ENCODE peak calls at places on chromosome 21, in six cellular contexts. E is lower leg skin, X is left lung, S is GM06990, M is suprapubic skin, K is mammary epithelial cell. J is an unnamed sample.

GRCh38 chr21:36783612-36784383 is 84.9 kb downstream of the SIM2 start:
- DNase-seq in S (no peak), E (no peak), K (peak; percentile 77), X (no peak), M (no peak), J (peak; percentile 71)

GRCh38 chr21:42088148-42088547 is 17.0 kb downstream of the UMODL1 start:
- DNase-seq in X (no peak), M (no peak), K (no peak), S (no peak), E (no peak), J (no peak)

GRCh38 chr21:34351786-34352241 is 12.0 kb upstream of the KCNE2 start:
- DNase-seq in M (peak; percentile 74), K (no peak), S (peak; percentile 19), E (no peak), X (no peak), J (peak; percentile 17)

GRCh38 chr21:35048183-35048601 is 910 bp downstream of the RUNX1 start:
- DNase-seq in X (peak; percentile 84), S (peak; percentile 48), M (no peak), K (peak; percentile 35), E (no peak), J (no peak)

GRCh38 chr21:31559368-31560119 is 99.9 kb upstream of the SOD1 start:
- DNase-seq in K (peak; percentile 94), E (peak; percentile 79), M (peak; percentile 84), X (peak; percentile 87), S (peak; percentile 83), J (peak; percentile 91)

GRCh38 chr21:32492376-32492775 is 79.9 kb downstream of the EVA1C start:
- DNase-seq in X (no peak), E (no peak), M (no peak), S (no peak), K (no peak), J (no peak)

GRCh38 chr21:31098576-31099005 is 60.3 kb upstream of the KRTAP19-8 start:
- DNase-seq in X (peak; percentile 80), K (peak; percentile 24), M (peak; percentile 83), S (peak; percentile 35), E (peak; percentile 51), J (peak; percentile 56)

GRCh38 chr21:25313891-25314646 is 293.2 kb downstream of the MRPL39 start:
- DNase-seq in X (no peak), S (no peak), E (no peak), K (no peak), M (no peak), J (peak; percentile 66)

GRCh38 chr21:42040411-42041180 is 30.4 kb upstream of the ZBTB21 start:
- DNase-seq in M (no peak), X (peak; percentile 30), S (no peak), K (peak; percentile 99), E (no peak), J (peak; percentile 100)

GRCh38 chr21:35559128-35559831 is 501.0 kb downstream of the SETD4 start:
- DNase-seq in E (no peak), X (no peak), S (no peak), K (peak; percentile 33), M (no peak), J (peak; percentile 99)

GRCh38 chr21:41768371-41769042 is 1.7 kb upstream of the RIPK4 start:
- DNase-seq in E (no peak), S (no peak), M (no peak), K (peak; percentile 87), X (no peak), J (peak; percentile 79)

GRCh38 chr21:41664881-41665765 is 101.7 kb downstream of the RIPK4 start:
- DNase-seq in E (peak; percentile 57), S (no peak), X (no peak), K (no peak), M (no peak), J (peak; percentile 64)

GRCh38 chr21:28207776-28208175 is 784.9 kb downstream of the LTN1 start:
- DNase-seq in K (no peak), S (no peak), X (no peak), M (no peak), E (no peak), J (peak; percentile 85)

GRCh38 chr21:42570362-42570761 is 56.7 kb downstream of the SLC37A1 start:
- DNase-seq in M (peak; percentile 44), E (no peak), X (no peak), K (no peak), S (no peak), J (no peak)

GRCh38 chr21:43352568-43353281 is 74.2 kb downstream of the SIK1 start:
- DNase-seq in S (peak; percentile 82), E (no peak), X (no peak), M (no peak), K (no peak), J (peak; percentile 65)

GRCh38 chr21:14010729-14011128 is 200.0 kb downstream of the LIPI start:
- DNase-seq in S (no peak), M (no peak), E (no peak), X (no peak), K (no peak), J (no peak)

GRCh38 chr21:41611966-41612606 is 104.1 kb upstream of the TMPRSS2 start:
- DNase-seq in M (no peak), K (peak; percentile 69), S (no peak), X (no peak), E (no peak), J (peak; percentile 47)

GRCh38 chr21:41511858-41512257 is 3.9 kb upstream of the TMPRSS2 start:
- DNase-seq in K (no peak), E (no peak), X (no peak), M (no peak), S (no peak), J (no peak)

GRCh38 chr21:42013338-42013737 is 3.2 kb upstream of the ZBTB21 start:
- DNase-seq in K (no peak), X (no peak), S (no peak), M (no peak), E (no peak), J (no peak)

GRCh38 chr21:34923626-34924025 is 125.5 kb downstream of the RUNX1 start:
- DNase-seq in E (no peak), M (no peak), S (no peak), X (no peak), K (no peak), J (no peak)

GRCh38 chr21:34808569-34809204 is 139.9 kb downstream of the CLIC6 start:
- DNase-seq in M (no peak), X (no peak), E (no peak), S (no peak), K (peak; percentile 77), J (peak; percentile 98)

GRCh38 chr21:35614412-35614901 is 445.9 kb downstream of the SETD4 start:
- DNase-seq in S (no peak), K (peak; percentile 94), E (no peak), X (no peak), M (no peak), J (peak; percentile 70)

GRCh38 chr21:43325968-43326367 is 101.0 kb downstream of the SIK1 start:
- DNase-seq in X (no peak), S (no peak), M (no peak), E (no peak), K (no peak), J (no peak)

GRCh38 chr21:16460936-16461335 is 731.2 kb downstream of the USP25 start:
- DNase-seq in K (no peak), E (no peak), S (no peak), M (no peak), X (no peak), J (no peak)
- TF ChIP-seq CTCF in K (no peak), E (no peak), S (no peak), M (no peak), X (no peak), J (no peak)

DNA sequence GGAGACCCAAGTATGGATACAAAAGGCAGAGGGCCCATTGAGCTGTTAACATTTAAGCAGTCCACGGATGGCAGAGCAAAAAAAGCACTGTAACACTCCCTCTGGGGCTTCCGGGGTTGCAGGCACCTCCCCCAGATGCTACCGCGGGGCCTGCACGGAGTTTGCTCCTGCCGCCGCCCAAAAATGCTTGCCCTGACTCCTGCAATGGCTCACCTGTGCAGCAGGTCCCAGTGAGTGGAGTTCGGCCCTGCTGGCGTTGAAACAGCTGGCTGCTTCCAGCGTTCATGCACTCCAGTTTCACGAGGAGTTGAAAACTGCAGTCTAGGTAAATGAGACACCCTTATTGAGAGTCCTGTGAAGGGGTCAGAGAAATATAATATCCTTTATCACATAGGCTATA is 832.8 kb downstream of the NCAM2 start:
- DNase-seq in M (no peak), E (no peak), X (peak; percentile 53), K (no peak), S (no peak), J (no peak)
- H3K4me3 ChIP-seq in M (no peak overlapping the region), E (no peak overlapping the region), X (no peak overlapping the region), K (no peak overlapping the region), S (no peak overlapping the region), J (no peak overlapping the region)

DNA sequence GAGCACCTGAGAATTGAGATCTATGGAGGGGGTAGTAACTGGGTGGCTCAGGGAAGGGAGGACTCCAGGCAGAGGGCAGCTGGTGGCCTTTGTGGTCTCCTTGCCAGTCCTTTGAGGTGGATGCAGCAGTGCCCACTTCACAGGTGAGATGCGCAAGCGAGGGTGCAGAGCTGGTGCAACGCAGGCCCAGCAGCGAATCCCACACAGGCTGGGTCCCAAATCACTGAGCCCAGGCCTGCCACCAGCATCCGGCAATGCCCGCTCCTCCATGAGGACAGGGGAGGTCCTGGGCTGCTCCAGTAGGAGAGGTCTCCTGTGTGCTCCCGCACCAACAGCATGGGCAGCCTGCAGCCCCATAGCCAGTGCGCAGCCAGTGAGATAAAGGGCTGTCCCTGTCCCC is 318.0 kb downstream of the PCP4 start:
- DNase-seq in S (no peak), E (no peak), X (no peak), M (peak; percentile 53), K (no peak), J (no peak)
- TF ChIP-seq CTCF in S (no peak), E (no peak), X (no peak), M (no peak), K (no peak), J (no peak)

DNA sequence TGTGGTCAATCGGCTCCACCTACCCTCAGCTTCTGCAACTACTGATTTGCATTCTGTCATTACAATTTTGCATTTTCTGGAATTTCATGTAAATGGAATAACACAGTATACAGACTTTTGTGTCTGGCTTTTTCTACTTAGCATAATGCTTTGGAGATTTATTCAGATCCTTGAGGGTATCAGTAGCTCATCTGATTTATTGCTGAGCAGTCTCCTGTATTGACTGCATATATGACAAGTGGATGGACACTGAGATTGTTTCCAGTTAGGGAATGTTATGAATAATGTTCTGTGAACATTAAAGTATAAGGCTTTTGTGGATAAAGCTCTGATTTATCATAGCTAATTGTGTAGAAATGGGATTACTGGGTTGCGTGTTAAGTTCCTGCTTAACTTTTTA is 358.3 kb downstream of the USP25 start:
- DNase-seq in M (no peak), K (no peak), E (no peak), S (no peak), X (no peak), J (no peak)
- H3K4me3 ChIP-seq in M (no peak overlapping the region), K (no peak overlapping the region), E (no peak overlapping the region), S (no peak overlapping the region), X (no peak overlapping the region), J (no peak overlapping the region)

DNA sequence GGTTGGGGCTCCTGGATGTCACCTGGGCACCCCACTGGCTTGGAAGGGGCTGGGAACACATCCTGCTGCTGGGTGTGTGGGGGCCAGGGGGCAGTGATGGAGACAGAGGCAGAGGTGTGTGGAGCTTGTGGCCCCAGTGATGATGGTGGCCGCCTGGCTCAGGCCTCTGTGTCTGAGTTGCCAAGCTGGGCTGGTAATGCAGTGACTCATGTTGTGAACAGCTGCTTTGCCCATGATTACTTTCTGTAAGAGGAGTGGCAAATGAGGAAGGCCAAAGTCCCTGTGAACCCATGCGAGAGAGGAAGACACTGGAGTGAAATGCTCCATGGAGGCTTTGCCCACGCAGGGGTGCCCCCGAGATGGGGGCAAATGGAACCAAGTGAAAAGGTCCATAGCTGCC is 86.8 kb downstream of the KCNJ6 start:
- DNase-seq in K (peak; percentile 55), X (peak; percentile 82), E (no peak), S (no peak), M (no peak), J (peak; percentile 21)
- TF ChIP-seq CTCF in K (no peak), X (no peak), E (no peak), S (no peak), M (no peak), J (no peak)

J was measured in fibroblast of mammary gland.